ENCODE peak calls at places on chromosomes 3 and 15, in four cellular contexts. M, J, C and R are unnamed samples.

GRCh38 chr3:103712320-103713008 is 1277.6 kb downstream of the ZPLD1 start:
- DNase-seq in M (no peak), J (no peak), C (no peak), R (no peak)

GRCh38 chr15:96218623-96219465 is 111.7 kb upstream of the NR2F2 start:
- DNase-seq in M (no peak), J (no peak), C (no peak), R (no peak)

GRCh38 chr15:92306662-92307061 is 87.0 kb upstream of the ST8SIA2 start:
- DNase-seq in M (peak), J (peak), C (no peak), R (no peak)

GRCh38 chr3:63609834-63610233 is 42.6 kb upstream of the SNTN start:
- DNase-seq in M (no peak), J (no peak), C (no peak), R (no peak)

GRCh38 chr15:66401130-66402021 is 14.7 kb downstream of the MAP2K1 start:
- DNase-seq in M (no peak), J (no peak), C (no peak), R (no peak)

GRCh38 chr15:26711445-26711844 is 61.4 kb downstream of the GABRB3 start:
- DNase-seq in M (no peak), J (no peak), C (no peak), R (no peak)

GRCh38 chr3:149414557-149415231 is 37.2 kb upstream of the TM4SF1 start:
- DNase-seq in M (no peak), J (no peak), C (no peak), R (no peak)

GRCh38 chr3:159897331-159898075 is 91.1 kb upstream of the IL12A start:
- DNase-seq in M (peak), J (no peak), C (no peak), R (no peak)

GRCh38 chr15:101152914-101153313 is 98.9 kb downstream of the CHSY1 start:
- DNase-seq in M (no peak), J (peak), C (no peak), R (no peak)

GRCh38 chr3:65908588-65908987 is 130.1 kb downstream of the MAGI1 start:
- DNase-seq in M (no peak), J (no peak), C (no peak), R (no peak)

GRCh38 chr3:65904016-65904415 is 134.7 kb downstream of the MAGI1 start:
- DNase-seq in M (no peak), J (no peak), C (no peak), R (no peak)

GRCh38 chr3:65902304-65902793 is 136.4 kb downstream of the MAGI1 start:
- DNase-seq in M (no peak), J (no peak), C (no peak), R (no peak)

GRCh38 chr3:65905648-65906211 is 133.0 kb downstream of the MAGI1 start:
- DNase-seq in M (no peak), J (no peak), C (no peak), R (no peak)

DNA sequence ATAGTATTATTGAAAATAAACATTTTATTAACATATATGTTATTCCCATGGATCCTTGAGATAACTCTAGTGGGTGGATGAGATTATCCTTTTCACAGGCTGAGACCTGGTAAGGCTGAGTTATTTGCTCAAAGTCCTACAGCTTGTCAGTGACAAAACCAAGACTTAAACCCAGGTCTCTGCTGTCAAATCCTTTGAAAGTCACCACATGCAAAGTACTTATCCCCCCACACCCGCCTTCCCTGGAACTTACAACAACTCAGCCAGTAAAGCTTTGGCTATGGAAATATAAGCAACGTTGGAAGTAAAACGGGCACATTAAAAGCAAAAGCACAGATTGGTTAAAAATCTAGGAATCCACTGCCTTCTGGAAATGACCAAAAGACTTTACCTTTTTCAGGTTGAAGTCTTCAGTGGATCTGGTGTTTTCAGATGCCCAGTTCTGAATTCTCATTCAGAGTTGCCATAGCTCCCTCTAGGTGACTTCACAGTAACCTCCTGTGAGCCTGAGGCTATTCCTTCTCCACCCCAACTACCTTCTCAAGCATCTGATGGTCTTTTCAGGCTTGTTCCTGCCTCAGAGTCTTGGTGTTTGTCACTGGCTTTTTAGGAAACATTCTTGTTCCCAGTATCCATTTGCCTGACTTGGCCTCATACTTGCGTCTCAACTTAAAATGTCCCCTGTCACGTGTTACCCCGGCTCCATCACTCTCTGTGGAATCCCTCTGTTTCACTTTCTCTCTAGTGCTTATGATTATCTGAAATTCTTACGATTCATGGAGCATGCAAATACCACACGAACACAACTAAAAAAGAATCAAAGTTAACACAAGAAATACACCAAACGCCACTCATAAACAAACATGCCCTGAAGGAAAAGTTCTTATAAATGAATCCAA is 131.2 kb downstream of the MAGI1 start:
- DNase-seq in M (no peak), J (no peak), C (no peak), R (no peak)
- TF ChIP-seq CTCF in M (no peak), J (no peak), C (no peak), R (no peak)

GRCh38 chr15:40593130-40593529 is 919 bp upstream of the KNL1 start:
- DNase-seq in M (no peak), J (no peak), C (no peak), R (no peak)

GRCh38 chr15:40595773-40596172 is 1.7 kb downstream of the KNL1 start:
- DNase-seq in M (no peak), J (no peak), C (no peak), R (no peak)

GRCh38 chr15:40595219-40595618 is 1.2 kb downstream of the KNL1 start:
- DNase-seq in M (no peak), J (no peak), C (no peak), R (no peak)

GRCh38 chr15:40593588-40594428 is at the start of gene KNL1:
- DNase-seq in M (peak), J (peak), C (peak), R (peak)

GRCh38 chr15:40594429-40594836 is 384 bp downstream of the KNL1 start:
- DNase-seq in M (peak), J (peak), C (peak), R (peak)
- TF ChIP-seq CTCF in M (no peak), J (no peak), C (no peak), R (no peak)

DNA sequence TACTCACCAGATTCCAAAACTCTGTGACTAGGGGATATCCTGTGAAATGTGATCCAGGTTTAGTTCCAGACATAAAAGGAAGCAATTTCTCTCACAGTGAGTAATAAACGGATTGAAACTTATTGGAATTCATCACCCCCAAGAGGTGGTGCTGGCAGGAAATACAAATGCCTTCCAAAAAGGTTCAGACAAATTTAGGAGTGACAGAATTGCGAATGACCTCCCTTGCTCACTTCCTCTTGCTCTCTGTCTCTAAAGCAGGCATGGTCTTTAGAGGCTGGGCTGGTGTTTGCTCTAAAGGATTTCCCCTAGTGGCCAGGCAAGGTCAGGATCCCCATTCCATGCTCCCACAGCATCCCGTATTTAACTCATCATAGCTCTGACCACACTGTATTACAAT is 449.4 kb upstream of the PPP2R3A start:
- DNase-seq in M (peak), J (peak), C (no peak), R (no peak)
- TF ChIP-seq CTCF in M (peak), J (no peak), C (no peak), R (no peak)

DNA sequence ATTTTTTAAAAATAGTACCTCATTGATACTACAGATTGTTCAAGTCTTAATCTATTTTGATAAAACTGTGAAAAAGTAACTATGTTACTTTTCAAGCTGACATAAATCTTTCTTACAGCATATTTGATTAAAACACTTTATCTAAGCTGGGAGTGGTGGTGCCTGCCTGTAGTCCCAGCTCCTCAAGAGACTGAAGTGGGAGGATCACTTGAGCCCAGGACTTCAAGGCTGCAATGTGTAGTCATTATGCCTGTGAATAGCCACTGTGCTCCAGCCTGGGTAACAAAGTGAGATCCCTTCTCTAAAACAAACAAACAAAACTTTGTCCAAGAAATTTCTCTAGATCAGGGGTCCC is 59.6 kb upstream of the NEDD4 start:
- DNase-seq in M (no peak), J (no peak), C (no peak), R (no peak)
- TF ChIP-seq CTCF in M (no peak), J (peak), C (no peak), R (peak)

GRCh38 chr3:28617821-28618220 is 269.2 kb upstream of the AZI2 start:
- DNase-seq in M (no peak), J (no peak), C (no peak), R (no peak)
- TF ChIP-seq CTCF in M (no peak), J (no peak), C (no peak), R (no peak)

GRCh38 chr3:10883478-10884234 is 67.6 kb downstream of the SLC6A11 start:
- DNase-seq in M (peak), J (peak), C (peak), R (no peak)
- TF ChIP-seq CTCF in M (peak), J (peak), C (peak), R (peak)

GRCh38 chr3:182843478-182843877 is 50.2 kb downstream of the ATP11B start:
- DNase-seq in M (no peak), J (no peak), C (no peak), R (no peak)

DNA sequence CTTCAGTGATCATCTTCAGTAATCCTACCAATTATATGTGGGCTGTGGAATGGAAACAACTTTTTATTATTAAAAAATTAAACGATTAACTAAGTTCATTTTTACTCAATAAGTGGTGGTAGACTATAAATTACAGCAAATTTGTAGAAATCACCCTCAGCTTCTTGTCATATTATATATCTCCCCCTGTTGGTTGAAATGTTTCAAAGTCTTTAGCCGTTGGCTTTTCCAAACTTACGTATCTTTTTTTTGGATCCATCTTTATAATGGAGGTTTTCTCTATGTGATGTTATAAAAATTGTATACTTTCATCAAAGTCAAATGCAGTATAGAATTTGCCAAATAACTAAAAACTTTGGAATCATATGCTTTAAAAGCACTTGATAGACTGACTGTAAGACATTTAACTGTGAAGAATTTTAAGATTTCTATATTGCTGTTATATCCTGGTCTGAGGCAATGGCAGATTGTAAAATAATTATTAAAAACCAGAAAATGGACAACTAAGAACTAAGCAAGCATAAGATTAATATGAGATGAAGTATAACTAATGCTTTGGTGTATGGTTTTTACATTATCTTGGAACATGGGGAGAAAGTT is 44.7 kb downstream of the ATP11B start:
- DNase-seq in M (peak), J (peak), C (no peak), R (no peak)
- TF ChIP-seq CTCF in M (peak), J (peak), C (no peak), R (peak)

GRCh38 chr3:119726909-119727308 is 24.1 kb downstream of the CFAP91 start:
- DNase-seq in M (no peak), J (no peak), C (no peak), R (no peak)

GRCh38 chr3:119717520-119717919 is 14.7 kb downstream of the CFAP91 start:
- DNase-seq in M (no peak), J (no peak), C (no peak), R (no peak)

GRCh38 chr3:119723022-119723421 is 20.2 kb downstream of the CFAP91 start:
- DNase-seq in M (no peak), J (no peak), C (no peak), R (no peak)
- TF ChIP-seq CTCF in M (no peak), J (no peak), C (no peak), R (no peak)

GRCh38 chr15:35437157-35437556 is 108.8 kb downstream of the DPH6 start:
- DNase-seq in M (no peak), J (peak), C (no peak), R (no peak)
- TF ChIP-seq CTCF in M (no peak), J (no peak), C (no peak), R (no peak)

DNA sequence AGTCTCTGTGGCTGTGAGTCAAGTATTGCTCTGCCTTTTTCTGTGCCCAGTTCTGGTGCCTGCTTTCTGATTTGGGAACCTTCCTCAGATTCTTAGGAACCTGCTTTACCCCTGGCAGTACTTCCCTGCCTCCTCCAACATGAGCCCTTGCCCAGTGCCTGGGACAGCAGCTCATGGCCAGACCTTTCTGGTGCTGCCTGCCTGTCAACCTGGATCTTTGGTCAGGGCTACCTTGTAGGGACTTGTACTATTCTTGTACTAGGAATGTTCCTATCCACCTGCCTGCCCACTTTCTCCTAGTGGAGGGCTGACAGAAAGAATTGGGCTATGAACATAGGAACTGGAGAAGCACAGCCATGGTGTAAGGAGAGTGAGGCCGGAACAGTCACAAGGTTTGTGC is 28.8 kb upstream of the EPHB1 start:
- DNase-seq in M (no peak), J (no peak), C (no peak), R (no peak)
- TF ChIP-seq CTCF in M (no peak), J (no peak), C (no peak), R (no peak)